ENCODE peak calls at places on chromosomes 12 and 14, in six cellular contexts. F, B, G, N, J and I are unnamed samples.
A peak's percentile ranks its signal among the peaks of the same experiment; 100 is the strongest.

GRCh38 chr14:26138764-26139445 is 458.9 kb downstream of the NOVA1 start:
- DNase-seq in F (peak; percentile 20), B (no peak), G (no peak), N (no peak), J (no peak), I (peak; percentile 16)

GRCh38 chr14:103418508-103418818 is 33.2 kb downstream of the MARK3 start:
- DNase-seq in F (no peak), B (peak; percentile 49), G (peak; percentile 87), N (no peak), J (no peak), I (peak; percentile 92)

GRCh38 chr14:20799955-20800544 is 2.6 kb downstream of the RNASE1 start:
- DNase-seq in F (no peak), B (peak; percentile 42), G (no peak), N (no peak), J (no peak), I (no peak)

GRCh38 chr14:76919811-76920571 is 93.8 kb downstream of the LRRC74A start:
- DNase-seq in F (no peak), B (peak; percentile 19), G (peak; percentile 88), N (peak; percentile 70), J (no peak), I (peak; percentile 97)

GRCh38 chr12:32331133-32331532 is 68.2 kb upstream of the FGD4 start:
- DNase-seq in F (no peak), B (no peak), G (peak; percentile 70), N (no peak), J (no peak), I (peak; percentile 75)

GRCh38 chr14:22890416-22890815 is 7.4 kb downstream of the REM2 start:
- DNase-seq in F (no peak), B (no peak), G (no peak), N (no peak), J (no peak), I (no peak)

GRCh38 chr12:52346596-52346995 is 20.7 kb downstream of the KRT85 start:
- DNase-seq in F (no peak), B (no peak), G (no peak), N (no peak), J (no peak), I (no peak)

GRCh38 chr14:68716698-68717097 is 76.2 kb downstream of the ZFP36L1 start:
- DNase-seq in F (no peak), B (peak; percentile 60), G (no peak), N (no peak), J (no peak), I (no peak)

GRCh38 chr12:109833307-109834189 is at the start of gene TRPV4:
- DNase-seq in F (peak; percentile 40), B (peak; percentile 22), G (peak; percentile 23), N (peak; percentile 68), J (no peak), I (peak; percentile 27)

DNA sequence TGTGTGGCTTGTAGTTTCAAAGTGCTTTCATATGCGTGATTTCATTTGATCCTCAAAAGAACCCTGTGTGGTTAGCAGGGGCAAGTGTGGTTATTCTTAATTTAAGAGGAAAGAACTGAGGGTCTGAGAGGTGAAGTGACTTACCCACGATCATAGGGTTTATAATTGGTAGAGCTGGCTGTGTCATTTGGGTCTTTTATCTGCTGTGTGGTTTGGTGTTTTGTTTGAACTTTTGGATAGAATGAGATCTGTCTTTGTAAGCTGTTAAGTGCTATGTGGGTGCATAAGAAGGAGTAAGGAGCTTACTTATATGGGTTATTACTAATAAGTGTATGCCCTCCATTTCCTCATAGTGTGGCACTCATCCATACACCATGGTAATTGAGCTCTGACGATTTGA is 190.0 kb downstream of the CACNA1C start:
- DNase-seq in F (no peak), B (no peak), G (no peak), N (no peak), J (no peak), I (no peak)
- H4K91ac ChIP-seq in F (no peak overlapping the region), B (no peak overlapping the region), G (no peak overlapping the region), N (no peak overlapping the region), J (no peak overlapping the region), I (no peak overlapping the region)

GRCh38 chr12:124992874-124993567 is 424 bp upstream of the BRI3BP start:
- DNase-seq in F (peak; percentile 69), B (peak; percentile 69), G (peak; percentile 24), N (peak; percentile 96), J (peak; percentile 84), I (peak; percentile 52)
- H3K18ac ChIP-seq in F (no peak overlapping the region), B (no peak overlapping the region), G (peak overlapping the region; percentile 46), N (no peak overlapping the region), J (no peak overlapping the region), I (no peak overlapping the region)

DNA sequence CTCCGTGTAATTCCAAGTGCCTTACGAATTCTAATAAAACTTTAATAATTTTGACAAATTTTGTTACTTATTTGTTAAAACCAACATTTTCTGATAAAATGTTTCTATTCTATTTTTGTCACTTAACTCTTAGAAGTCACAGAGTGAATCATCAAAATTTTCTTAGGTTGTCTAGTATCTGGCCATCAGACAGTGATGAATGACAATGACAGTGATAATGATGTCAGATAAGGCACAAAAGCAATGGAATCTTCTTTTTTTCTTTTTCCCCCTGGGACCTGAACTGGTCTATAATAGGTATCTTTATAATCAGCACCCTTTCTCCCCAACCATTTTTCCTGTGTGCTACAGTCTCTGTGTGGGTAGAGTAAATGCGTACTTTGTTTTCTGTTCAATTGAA is 407.3 kb downstream of the SOX5 start:
- DNase-seq in F (no peak), B (no peak), G (no peak), N (no peak), J (no peak), I (no peak)
- H3K9ac ChIP-seq in F (no peak overlapping the region), B (no peak overlapping the region), G (no peak overlapping the region), N (no peak overlapping the region), J (no peak overlapping the region), I (no peak overlapping the region)

DNA sequence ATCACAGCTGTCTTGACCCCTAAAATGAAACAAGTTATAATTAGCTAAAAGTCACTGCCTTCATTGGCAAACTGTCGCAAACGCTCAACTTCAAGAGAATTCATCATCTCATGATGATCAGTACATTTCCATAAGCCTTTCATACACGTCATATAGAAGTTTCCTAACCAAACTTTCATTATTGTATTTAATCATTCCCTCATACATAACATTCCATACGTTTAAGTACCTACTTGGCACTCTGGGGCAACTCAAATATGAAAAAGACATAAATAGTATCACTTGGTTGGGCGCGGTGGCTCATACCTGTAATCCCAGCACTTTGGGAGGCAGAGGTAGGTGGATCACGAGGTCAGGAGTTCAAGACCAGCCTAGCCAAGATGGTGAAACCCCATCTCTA is 12.4 kb upstream of the PPP2R5E start:
- DNase-seq in F (no peak), B (no peak), G (no peak), N (no peak), J (no peak), I (no peak)
- H4K91ac ChIP-seq in F (no peak overlapping the region), B (no peak overlapping the region), G (no peak overlapping the region), N (no peak overlapping the region), J (no peak overlapping the region), I (no peak overlapping the region)